ENCODE peak calls at places on chromosome 15, in seven cellular contexts. G, O, J, W, Y, R and B are unnamed samples.
A peak's percentile ranks its signal among the peaks of the same experiment; 100 is the strongest.

GRCh38 chr15:42920281-42921048 is at the start of gene TTBK2:
- DNase-seq in G (peak; percentile 98), O (peak; percentile 97), J (peak; percentile 85), W (peak; percentile 98), Y (peak; percentile 99), R (peak; percentile 97), B (peak; percentile 98)

GRCh38 chr15:36595625-36596024 is 16.2 kb downstream of the CDIN1 start:
- DNase-seq in G (no peak), O (no peak), J (no peak), W (no peak), Y (no peak), R (no peak), B (no peak)

GRCh38 chr15:52078876-52079700 is 33.5 kb downstream of the BCL2L10 start:
- DNase-seq in G (peak; percentile 15), O (peak; percentile 94), J (no peak), W (peak; percentile 74), Y (peak; percentile 62), R (no peak), B (peak; percentile 91)

GRCh38 chr15:73225358-73226015 is 143.3 kb downstream of the HCN4 start:
- DNase-seq in G (no peak), O (peak; percentile 35), J (no peak), W (peak; percentile 12), Y (no peak), R (no peak), B (no peak)

GRCh38 chr15:87599616-87600015 is 656.9 kb downstream of the NTRK3 start:
- DNase-seq in G (no peak), O (no peak), J (no peak), W (no peak), Y (no peak), R (no peak), B (no peak)

GRCh38 chr15:83208357-83208661 is 686 bp upstream of the HDGFL3 start:
- DNase-seq in G (no peak), O (no peak), J (no peak), W (no peak), Y (no peak), R (no peak), B (no peak)

GRCh38 chr15:75785771-75786563 is 57.3 kb upstream of the UBE2Q2 start:
- DNase-seq in G (no peak), O (no peak), J (no peak), W (no peak), Y (no peak), R (no peak), B (peak; percentile 46)

GRCh38 chr15:73862276-73862675 is 11.1 kb upstream of the TBC1D21 start:
- DNase-seq in G (no peak), O (no peak), J (no peak), W (no peak), Y (no peak), R (no peak), B (no peak)

GRCh38 chr15:50328116-50328515 is 26.9 kb downstream of the GABPB1 start:
- DNase-seq in G (no peak), O (no peak), J (no peak), W (no peak), Y (no peak), R (no peak), B (no peak)

GRCh38 chr15:39625856-39626255 is 45.0 kb downstream of the THBS1 start:
- DNase-seq in G (no peak), O (no peak), J (no peak), W (no peak), Y (no peak), R (no peak), B (no peak)

GRCh38 chr15:23039151-23039916 is at the start of gene TUBGCP5:
- DNase-seq in G (peak; percentile 93), O (peak; percentile 97), J (peak; percentile 61), W (peak; percentile 97), Y (peak; percentile 98), R (peak; percentile 91), B (peak; percentile 100)